ENCODE peak calls at places on chromosomes 16 and 17, in six cellular contexts. One of them, this sample, is unnamed.
A peak's percentile ranks its signal among the peaks of the same experiment; 100 is the strongest.

GRCh38 chr17:79046501-79047280 is 22.7 kb downstream of the C1QTNF1 start:
- DNase-seq in H1: no peak
- DNase-seq in GM12878: no peak
- DNase-seq in SK-N-SH: peak; percentile 92
- DNase-seq in HCT116: no peak
- DNase-seq in K562: no peak
- DNase-seq in this sample: no peak

GRCh38 chr17:80307994-80308671 is 47.5 kb downstream of the RNF213 start:
- DNase-seq in HCT116: no peak
- DNase-seq in GM12878: no peak
- DNase-seq in H1: no peak
- DNase-seq in K562: no peak
- DNase-seq in SK-N-SH: peak; percentile 52
- DNase-seq in this sample: no peak

GRCh38 chr16:80285089-80285488 is 255.7 kb upstream of the DYNLRB2 start:
- DNase-seq in H1: no peak
- DNase-seq in HCT116: no peak
- DNase-seq in K562: no peak
- DNase-seq in SK-N-SH: no peak
- DNase-seq in GM12878: no peak
- DNase-seq in this sample: no peak

GRCh38 chr16:11797957-11798299 is 870 bp upstream of the ZC3H7A start:
- DNase-seq in GM12878: no peak
- DNase-seq in HCT116: no peak
- DNase-seq in SK-N-SH: peak; percentile 30
- DNase-seq in H1: no peak
- DNase-seq in K562: no peak
- DNase-seq in this sample: no peak

GRCh38 chr17:19384723-19385391 is 2.1 kb downstream of the MFAP4 start:
- DNase-seq in GM12878: no peak
- DNase-seq in H1: no peak
- DNase-seq in HCT116: no peak
- DNase-seq in K562: peak; percentile 35
- DNase-seq in SK-N-SH: peak; percentile 84
- DNase-seq in this sample: no peak

GRCh38 chr16:720990-721764 is at the start of gene ANTKMT:
- DNase-seq in H1: peak; percentile 93
- DNase-seq in SK-N-SH: peak; percentile 92
- DNase-seq in GM12878: no peak
- DNase-seq in HCT116: no peak
- DNase-seq in K562: peak; percentile 86
- DNase-seq in this sample: peak; percentile 95

GRCh38 chr16:10362077-10362863 is 23.6 kb upstream of the ATF7IP2 start:
- DNase-seq in HCT116: no peak
- DNase-seq in K562: peak; percentile 78
- DNase-seq in GM12878: peak; percentile 21
- DNase-seq in H1: no peak
- DNase-seq in SK-N-SH: no peak
- DNase-seq in this sample: no peak

GRCh38 chr16:10878644-10879498 is 1.9 kb downstream of the CIITA start:
- DNase-seq in K562: no peak
- DNase-seq in SK-N-SH: peak; percentile 70
- DNase-seq in HCT116: no peak
- DNase-seq in GM12878: no peak
- DNase-seq in H1: peak; percentile 56
- DNase-seq in this sample: peak; percentile 37

GRCh38 chr16:2096853-2097620 is 38.7 kb downstream of the PKD1 start:
- DNase-seq in GM12878: no peak
- DNase-seq in K562: no peak
- DNase-seq in H1: no peak
- DNase-seq in SK-N-SH: peak; percentile 40
- DNase-seq in HCT116: no peak
- DNase-seq in this sample: no peak

GRCh38 chr17:45316271-45317112 is at the start of gene MAP3K14:
- DNase-seq in GM12878: no peak
- DNase-seq in H1: peak; percentile 80
- DNase-seq in SK-N-SH: peak; percentile 87
- DNase-seq in K562: no peak
- DNase-seq in HCT116: no peak
- DNase-seq in this sample: peak; percentile 63

GRCh38 chr16:50588276-50588675 is 40.1 kb downstream of the NKD1 start:
- DNase-seq in SK-N-SH: no peak
- DNase-seq in HCT116: no peak
- DNase-seq in K562: no peak
- DNase-seq in H1: no peak
- DNase-seq in GM12878: no peak
- DNase-seq in this sample: no peak

GRCh38 chr17:13311301-13311700 is 290.4 kb downstream of the HS3ST3A1 start:
- DNase-seq in SK-N-SH: no peak
- DNase-seq in H1: no peak
- DNase-seq in K562: no peak
- DNase-seq in GM12878: no peak
- DNase-seq in HCT116: no peak
- DNase-seq in this sample: no peak

GRCh38 chr16:78648517-78648916 is 549.1 kb downstream of the WWOX start:
- DNase-seq in GM12878: no peak
- DNase-seq in SK-N-SH: no peak
- DNase-seq in K562: no peak
- DNase-seq in H1: no peak
- DNase-seq in HCT116: no peak
- DNase-seq in this sample: no peak

GRCh38 chr16:51243836-51244483 is 92.9 kb upstream of the SALL1 start:
- DNase-seq in HCT116: no peak
- DNase-seq in K562: no peak
- DNase-seq in GM12878: no peak
- DNase-seq in SK-N-SH: no peak
- DNase-seq in H1: no peak
- DNase-seq in this sample: no peak

DNA sequence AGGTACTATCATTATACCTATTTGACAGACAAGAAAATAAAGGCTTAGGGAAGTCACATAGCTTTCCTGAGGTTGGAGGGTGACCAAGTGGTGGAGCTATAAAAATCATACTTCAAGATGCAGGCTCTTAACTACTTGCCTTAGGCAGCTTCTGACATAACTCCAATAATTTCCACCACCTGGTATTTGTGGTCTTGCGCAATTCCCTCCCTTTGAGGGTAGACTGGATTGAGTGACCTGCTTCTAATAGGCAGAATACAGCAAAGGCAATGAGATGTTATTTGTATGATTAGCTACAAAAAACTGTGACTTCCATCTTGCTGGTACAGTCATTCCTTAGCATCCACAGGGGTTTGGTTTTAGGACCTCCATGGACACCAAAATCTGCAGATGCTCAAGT is 385.5 kb downstream of the TMEM114 start:
- DNase-seq in H1: no peak
- DNase-seq in GM12878: no peak
- DNase-seq in K562: no peak
- DNase-seq in SK-N-SH: no peak
- DNase-seq in HCT116: no peak
- DNase-seq in this sample: no peak
- TF ChIP-seq JUND in H1: no peak
- TF ChIP-seq JUND in GM12878: no peak
- TF ChIP-seq JUND in K562: no peak
- TF ChIP-seq JUND in SK-N-SH: no peak
- TF ChIP-seq JUND in HCT116: no peak
- TF ChIP-seq JUND in this sample: no peak

GRCh38 chr16:29974291-29975133 is 844 bp downstream of the TAOK2 start:
- DNase-seq in HCT116: no peak
- DNase-seq in SK-N-SH: peak; percentile 56
- DNase-seq in GM12878: no peak
- DNase-seq in H1: no peak
- DNase-seq in K562: peak; percentile 47
- DNase-seq in this sample: no peak
- TF ChIP-seq JUND in HCT116: no peak
- TF ChIP-seq JUND in SK-N-SH: no peak
- TF ChIP-seq JUND in GM12878: no peak
- TF ChIP-seq JUND in H1: no peak
- TF ChIP-seq JUND in K562: no peak
- TF ChIP-seq JUND in this sample: no peak

GRCh38 chr16:88002211-88002610 is 51.0 kb downstream of the BANP start:
- DNase-seq in H1: no peak
- DNase-seq in HCT116: no peak
- DNase-seq in GM12878: no peak
- DNase-seq in K562: no peak
- DNase-seq in SK-N-SH: no peak
- DNase-seq in this sample: no peak
- TF ChIP-seq JUND in H1: no peak
- TF ChIP-seq JUND in HCT116: no peak
- TF ChIP-seq JUND in GM12878: no peak
- TF ChIP-seq JUND in K562: no peak
- TF ChIP-seq JUND in SK-N-SH: no peak
- TF ChIP-seq JUND in this sample: no peak

GRCh38 chr16:56336071-56336688 is 89.2 kb downstream of the AMFR start:
- DNase-seq in HCT116: no peak
- DNase-seq in GM12878: no peak
- DNase-seq in SK-N-SH: no peak
- DNase-seq in K562: peak; percentile 45
- DNase-seq in H1: no peak
- DNase-seq in this sample: no peak
- TF ChIP-seq JUND in HCT116: no peak
- TF ChIP-seq JUND in GM12878: no peak
- TF ChIP-seq JUND in SK-N-SH: no peak
- TF ChIP-seq JUND in K562: no peak
- TF ChIP-seq JUND in H1: no peak
- TF ChIP-seq JUND in this sample: no peak

DNA sequence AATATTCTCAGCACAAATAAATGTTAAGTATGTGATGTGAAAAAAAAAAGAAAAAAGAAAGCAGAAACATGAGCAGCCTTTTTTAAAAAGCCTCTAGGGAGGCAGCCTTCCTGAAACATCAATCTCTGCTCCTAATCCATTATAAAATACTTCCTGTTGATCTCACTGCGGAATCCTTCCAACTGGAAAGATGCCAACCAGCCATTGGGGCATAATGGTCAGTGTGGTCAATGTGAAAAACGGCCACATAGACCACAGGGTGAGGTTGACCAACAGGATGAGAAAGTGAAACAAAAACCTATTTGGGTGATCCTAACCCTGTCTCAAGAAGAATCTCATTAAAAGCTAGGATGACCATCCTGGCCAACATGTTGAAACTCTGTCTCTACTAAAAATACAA is 26.1 kb upstream of the ABCA8 start:
- DNase-seq in GM12878: peak; percentile 32
- DNase-seq in SK-N-SH: no peak
- DNase-seq in K562: no peak
- DNase-seq in HCT116: no peak
- DNase-seq in H1: no peak
- DNase-seq in this sample: no peak
- TF ChIP-seq JUND in GM12878: no peak
- TF ChIP-seq JUND in SK-N-SH: no peak
- TF ChIP-seq JUND in K562: no peak
- TF ChIP-seq JUND in HCT116: no peak
- TF ChIP-seq JUND in H1: no peak
- TF ChIP-seq JUND in this sample: no peak

This sample was measured in T47D.